ENCODE peak calls at places on chromosomes 7 and 10, in eight cellular contexts. I is substantia nigra; G is IMR-90; H is Peyer's patch; N is HCT116; F is aorta; D is mammary epithelial cell; M is CD8-positive, alpha-beta T cell. W is an unnamed sample.

GRCh38 chr10:92068900-92069299 is 145.3 kb downstream of the BTAF1 start:
- DNase-seq in I (no peak), G (peak), H (no peak), N (no peak), F (no peak), D (peak), M (no peak), W (no peak)

GRCh38 chr7:4809091-4809591 is 33.7 kb downstream of the AP5Z1 start:
- DNase-seq in I (no peak), G (no peak), H (no peak), N (no peak), F (no peak), D (no peak), M (peak), W (peak)

GRCh38 chr7:138565451-138566114 is 105.5 kb downstream of the TRIM24 start:
- DNase-seq in I (no peak), G (peak), H (no peak), N (peak), F (no peak), D (peak), M (no peak), W (no peak)

GRCh38 chr10:80070068-80070467 is 8.4 kb upstream of the TMEM254 start:
- DNase-seq in I (peak), G (no peak), H (no peak), N (no peak), F (no peak), D (no peak), M (no peak), W (no peak)

GRCh38 chr7:17930546-17930945 is 9.7 kb downstream of the SNX13 start:
- DNase-seq in I (no peak), G (no peak), H (no peak), N (no peak), F (no peak), D (no peak), M (no peak), W (no peak)

GRCh38 chr10:63544418-63544817 is 23.2 kb downstream of the REEP3 start:
- DNase-seq in I (no peak), G (no peak), H (no peak), N (no peak), F (no peak), D (no peak), M (no peak), W (no peak)

GRCh38 chr7:1234049-1234691 is 1.5 kb downstream of the UNCX start:
- DNase-seq in I (no peak), G (no peak), H (no peak), N (no peak), F (no peak), D (no peak), M (no peak), W (no peak)

GRCh38 chr7:2399848-2400587 is 3.4 kb upstream of the CHST12 start:
- DNase-seq in I (no peak), G (peak), H (peak), N (no peak), F (peak), D (peak), M (no peak), W (no peak)

GRCh38 chr7:27182861-27183681 is 2.0 kb downstream of the HOXA11 start:
- DNase-seq in I (no peak), G (no peak), H (no peak), N (no peak), F (peak), D (no peak), M (peak), W (no peak)

GRCh38 chr7:6437251-6437650 is 10.5 kb downstream of the DAGLB start:
- DNase-seq in I (no peak), G (no peak), H (no peak), N (no peak), F (no peak), D (no peak), M (no peak), W (no peak)
- H3K27ac ChIP-seq in I (no peak), G (no peak), H (no peak), N (peak), F (no peak), D (no peak), M (no peak), W (no peak)

GRCh38 chr10:132439025-132439388 is 42.0 kb downstream of the PWWP2B start:
- DNase-seq in I (no peak), G (no peak), H (no peak), N (no peak), F (no peak), D (no peak), M (no peak), W (no peak)
- H3K27ac ChIP-seq in I (no peak), G (no peak), H (no peak), N (no peak), F (no peak), D (no peak), M (no peak), W (no peak)

DNA sequence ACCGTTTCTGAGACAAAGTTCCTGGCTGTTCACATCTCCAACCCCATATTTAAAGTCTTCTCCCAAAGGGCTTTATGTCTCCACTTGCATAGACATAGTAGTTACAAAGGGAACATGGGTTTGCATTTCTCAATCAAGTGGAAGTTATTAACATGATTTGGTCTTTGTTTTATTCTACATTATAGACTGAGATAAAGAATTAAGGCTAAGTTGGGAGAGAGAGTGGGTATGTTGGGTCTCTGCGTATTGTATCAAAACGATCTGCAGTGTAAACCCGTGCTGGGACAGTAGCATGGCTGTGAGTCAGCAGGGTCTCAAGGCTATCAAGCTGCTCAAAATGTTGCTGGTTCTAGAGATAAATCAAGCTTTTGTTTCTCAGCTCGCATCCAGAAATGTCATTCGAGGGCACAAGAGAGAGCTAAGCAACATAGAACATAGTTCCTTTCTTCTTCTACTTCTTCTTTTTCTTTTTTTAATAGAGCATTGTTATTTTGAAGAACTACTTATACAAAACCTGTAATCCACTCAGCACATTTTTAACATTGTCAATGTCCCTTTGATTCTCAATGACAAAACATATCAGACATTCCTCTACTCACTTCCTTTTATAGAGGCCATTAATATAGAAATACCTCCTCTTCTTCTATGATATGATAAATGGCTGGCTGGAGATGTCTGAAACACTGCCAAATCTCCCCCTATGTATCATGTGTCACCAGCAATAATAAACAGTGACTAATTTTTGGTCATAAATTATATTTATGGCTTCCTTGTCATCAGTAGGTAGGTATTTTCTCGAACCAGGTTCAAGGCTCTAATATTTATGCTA is 34.5 kb upstream of the RHOBTB1 start:
- DNase-seq in I (no peak), G (peak), H (no peak), N (peak), F (no peak), D (peak), M (no peak), W (no peak)
- H3K27ac ChIP-seq in I (peak), G (no peak), H (no peak), N (no peak), F (no peak), D (no peak), M (no peak), W (no peak)

GRCh38 chr7:16712916-16713315 is 40.6 kb upstream of the TSPAN13 start:
- DNase-seq in I (no peak), G (peak), H (no peak), N (no peak), F (no peak), D (no peak), M (no peak), W (no peak)

GRCh38 chr7:16708980-16709379 is 44.6 kb upstream of the TSPAN13 start:
- DNase-seq in I (no peak), G (peak), H (no peak), N (no peak), F (peak), D (peak), M (no peak), W (no peak)

GRCh38 chr7:16711730-16712129 is 41.8 kb upstream of the TSPAN13 start:
- DNase-seq in I (no peak), G (no peak), H (no peak), N (no peak), F (no peak), D (no peak), M (no peak), W (no peak)

GRCh38 chr7:16710641-16711040 is 42.9 kb upstream of the TSPAN13 start:
- DNase-seq in I (no peak), G (no peak), H (no peak), N (no peak), F (no peak), D (no peak), M (no peak), W (no peak)

GRCh38 chr7:16708496-16708895 is 45.1 kb upstream of the TSPAN13 start:
- DNase-seq in I (no peak), G (no peak), H (no peak), N (no peak), F (no peak), D (no peak), M (no peak), W (no peak)
- H3K27ac ChIP-seq in I (no peak), G (no peak), H (no peak), N (no peak), F (no peak), D (no peak), M (no peak), W (no peak)

GRCh38 chr7:113119429-113119828 is 1.1 kb upstream of the SMIM30 start:
- DNase-seq in I (no peak), G (no peak), H (no peak), N (no peak), F (no peak), D (no peak), M (no peak), W (no peak)
- H3K27ac ChIP-seq in I (no peak), G (no peak), H (no peak), N (no peak), F (no peak), D (no peak), M (no peak), W (no peak)